ENCODE peak calls at places on chromosomes 4 and X, in five cellular contexts. One of them, this sample, is unnamed.
A peak's percentile ranks its signal among the peaks of the same experiment; 100 is the strongest.

GRCh38 chr4:82372874-82373815 is 646 bp downstream of the HNRNPD start:
- DNase-seq in MM.1S: peak; percentile 80
- DNase-seq in hepatocyte: peak; percentile 87
- DNase-seq in CD8-positive, alpha-beta T cell: peak; percentile 58
- DNase-seq in fibroblast of the aortic adventitia: peak; percentile 50
- DNase-seq in this sample: peak; percentile 68

GRCh38 chr4:32349026-32349425 is 1628.9 kb downstream of the PCDH7 start:
- DNase-seq in MM.1S: no peak
- DNase-seq in hepatocyte: no peak
- DNase-seq in CD8-positive, alpha-beta T cell: no peak
- DNase-seq in fibroblast of the aortic adventitia: no peak
- DNase-seq in this sample: no peak

GRCh38 chr4:163556169-163556568 is 61.7 kb downstream of the TMA16 start:
- DNase-seq in MM.1S: no peak
- DNase-seq in hepatocyte: no peak
- DNase-seq in CD8-positive, alpha-beta T cell: no peak
- DNase-seq in fibroblast of the aortic adventitia: no peak
- DNase-seq in this sample: no peak

GRCh38 chr4:3520276-3520675 is 11.9 kb downstream of the LRPAP1 start:
- DNase-seq in MM.1S: no peak
- DNase-seq in hepatocyte: no peak
- DNase-seq in CD8-positive, alpha-beta T cell: no peak
- DNase-seq in fibroblast of the aortic adventitia: no peak
- DNase-seq in this sample: no peak

GRCh38 chrX:131322646-131323045 is 33.5 kb upstream of the IGSF1 start:
- DNase-seq in MM.1S: no peak
- DNase-seq in hepatocyte: no peak
- DNase-seq in CD8-positive, alpha-beta T cell: no peak
- DNase-seq in fibroblast of the aortic adventitia: no peak
- DNase-seq in this sample: no peak

GRCh38 chrX:117957128-117957527 is 159.5 kb downstream of the KLHL13 start:
- DNase-seq in MM.1S: no peak
- DNase-seq in hepatocyte: no peak
- DNase-seq in CD8-positive, alpha-beta T cell: no peak
- DNase-seq in fibroblast of the aortic adventitia: no peak
- DNase-seq in this sample: no peak

GRCh38 chrX:41561045-41561444 is 113.9 kb downstream of the NYX start:
- DNase-seq in MM.1S: peak; percentile 86
- DNase-seq in hepatocyte: peak; percentile 40
- DNase-seq in CD8-positive, alpha-beta T cell: peak; percentile 16
- DNase-seq in fibroblast of the aortic adventitia: peak; percentile 80
- DNase-seq in this sample: peak; percentile 94

GRCh38 chr4:76641351-76641750 is 206.3 kb downstream of the SHROOM3 start:
- DNase-seq in MM.1S: no peak
- DNase-seq in hepatocyte: no peak
- DNase-seq in CD8-positive, alpha-beta T cell: no peak
- DNase-seq in fibroblast of the aortic adventitia: no peak
- DNase-seq in this sample: no peak

GRCh38 chr4:139641218-139641617 is 24.4 kb upstream of the MGST2 start:
- DNase-seq in MM.1S: no peak
- DNase-seq in hepatocyte: no peak
- DNase-seq in CD8-positive, alpha-beta T cell: no peak
- DNase-seq in fibroblast of the aortic adventitia: peak; percentile 58
- DNase-seq in this sample: peak; percentile 22

GRCh38 chr4:185599151-185599648 is 63.9 kb upstream of the PDLIM3 start:
- DNase-seq in MM.1S: no peak
- DNase-seq in hepatocyte: no peak
- DNase-seq in CD8-positive, alpha-beta T cell: no peak
- DNase-seq in fibroblast of the aortic adventitia: peak; percentile 36
- DNase-seq in this sample: no peak

GRCh38 chrX:82127228-82128123 is 925.6 kb downstream of the SH3BGRL start:
- DNase-seq in MM.1S: peak; percentile 89
- DNase-seq in hepatocyte: no peak
- DNase-seq in CD8-positive, alpha-beta T cell: no peak
- DNase-seq in fibroblast of the aortic adventitia: no peak
- DNase-seq in this sample: no peak

GRCh38 chr4:65943076-65943475 is 272.8 kb upstream of the EPHA5 start:
- DNase-seq in MM.1S: no peak
- DNase-seq in hepatocyte: peak; percentile 19
- DNase-seq in CD8-positive, alpha-beta T cell: no peak
- DNase-seq in fibroblast of the aortic adventitia: peak; percentile 75
- DNase-seq in this sample: peak; percentile 1

GRCh38 chr4:2154215-2154614 is 87.7 kb downstream of the HAUS3 start:
- DNase-seq in MM.1S: no peak
- DNase-seq in hepatocyte: no peak
- DNase-seq in CD8-positive, alpha-beta T cell: no peak
- DNase-seq in fibroblast of the aortic adventitia: peak; percentile 12
- DNase-seq in this sample: no peak

DNA sequence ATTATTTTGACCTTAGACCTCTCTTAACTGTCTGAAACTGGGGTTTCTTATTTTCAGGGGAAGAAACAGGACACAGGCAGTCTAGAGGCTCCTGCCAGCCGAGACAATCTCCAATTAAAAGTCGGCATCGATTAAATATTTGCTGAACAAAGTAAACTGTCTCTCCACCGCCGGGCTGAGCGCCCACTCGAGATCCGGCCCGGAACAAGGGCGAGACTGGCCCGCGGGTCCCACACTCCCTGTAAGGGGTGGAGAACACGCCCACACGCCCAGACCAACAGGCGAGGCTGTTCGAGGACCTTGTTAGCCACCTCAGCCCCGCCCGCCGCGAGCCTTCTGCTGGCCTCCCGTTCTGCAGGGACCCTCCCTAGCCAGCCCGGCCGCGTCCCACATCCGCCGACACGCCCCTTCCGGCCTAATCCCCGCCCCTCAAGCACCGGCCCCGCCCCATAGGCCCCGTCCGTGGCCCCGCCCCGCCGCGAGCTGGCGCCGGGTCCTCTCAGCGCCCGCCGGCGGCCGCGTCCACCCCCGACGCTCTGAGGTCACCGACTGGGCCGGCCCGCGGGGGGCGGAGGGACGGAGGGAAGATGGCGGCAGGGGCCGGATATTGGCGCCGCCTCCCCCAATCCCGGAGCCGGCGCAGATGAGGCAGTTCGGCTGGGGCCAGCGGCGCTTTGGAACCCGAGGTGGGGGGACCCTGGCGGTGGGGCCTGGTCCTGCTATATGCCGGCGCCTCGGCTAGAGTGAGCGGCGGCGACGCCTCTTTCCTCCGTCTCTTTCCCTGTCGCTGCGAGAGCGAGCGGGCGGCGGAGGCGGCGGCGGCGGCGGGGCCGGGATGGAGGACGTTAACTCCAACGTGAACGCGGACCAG is at the start of gene SLAIN2:
- DNase-seq in MM.1S: peak; percentile 95
- DNase-seq in hepatocyte: peak; percentile 99
- DNase-seq in CD8-positive, alpha-beta T cell: peak; percentile 98
- DNase-seq in fibroblast of the aortic adventitia: peak; percentile 97
- DNase-seq in this sample: peak; percentile 99
- TF ChIP-seq CTCF in MM.1S: peak; percentile 19
- TF ChIP-seq CTCF in hepatocyte: peak; percentile 14
- TF ChIP-seq CTCF in CD8-positive, alpha-beta T cell: peak; percentile 46
- TF ChIP-seq CTCF in fibroblast of the aortic adventitia: peak; percentile 55
- TF ChIP-seq CTCF in this sample: peak; percentile 48

GRCh38 chr4:143356493-143356892 is 19.8 kb downstream of the GAB1 start:
- DNase-seq in MM.1S: peak; percentile 89
- DNase-seq in hepatocyte: no peak
- DNase-seq in CD8-positive, alpha-beta T cell: no peak
- DNase-seq in fibroblast of the aortic adventitia: no peak
- DNase-seq in this sample: no peak
- H3K4me3 ChIP-seq in MM.1S: peak overlapping the region; percentile 47
- H3K4me3 ChIP-seq in hepatocyte: no peak overlapping the region
- H3K4me3 ChIP-seq in CD8-positive, alpha-beta T cell: no peak overlapping the region
- H3K4me3 ChIP-seq in fibroblast of the aortic adventitia: no peak overlapping the region
- H3K4me3 ChIP-seq in this sample: no peak overlapping the region

GRCh38 chr4:53861856-53862610 is 202.4 kb downstream of the CHIC2 start:
- DNase-seq in MM.1S: no peak
- DNase-seq in hepatocyte: peak; percentile 41
- DNase-seq in CD8-positive, alpha-beta T cell: no peak
- DNase-seq in fibroblast of the aortic adventitia: peak; percentile 97
- DNase-seq in this sample: peak; percentile 93
- TF ChIP-seq CTCF in MM.1S: no peak
- TF ChIP-seq CTCF in hepatocyte: no peak
- TF ChIP-seq CTCF in CD8-positive, alpha-beta T cell: no peak
- TF ChIP-seq CTCF in fibroblast of the aortic adventitia: no peak
- TF ChIP-seq CTCF in this sample: no peak

GRCh38 chrX:24355095-24355494 is 5.3 kb upstream of the SUPT20HL1 start:
- DNase-seq in MM.1S: no peak
- DNase-seq in hepatocyte: no peak
- DNase-seq in CD8-positive, alpha-beta T cell: no peak
- DNase-seq in fibroblast of the aortic adventitia: no peak
- DNase-seq in this sample: no peak

GRCh38 chrX:24364851-24365538 is 4.6 kb downstream of the SUPT20HL1 start:
- DNase-seq in MM.1S: no peak
- DNase-seq in hepatocyte: no peak
- DNase-seq in CD8-positive, alpha-beta T cell: no peak
- DNase-seq in fibroblast of the aortic adventitia: no peak
- DNase-seq in this sample: no peak

GRCh38 chrX:24357101-24357500 is 3.3 kb upstream of the SUPT20HL1 start:
- DNase-seq in MM.1S: no peak
- DNase-seq in hepatocyte: no peak
- DNase-seq in CD8-positive, alpha-beta T cell: no peak
- DNase-seq in fibroblast of the aortic adventitia: peak; percentile 28
- DNase-seq in this sample: no peak

GRCh38 chrX:24364326-24364725 is 3.9 kb downstream of the SUPT20HL1 start:
- DNase-seq in MM.1S: no peak
- DNase-seq in hepatocyte: no peak
- DNase-seq in CD8-positive, alpha-beta T cell: no peak
- DNase-seq in fibroblast of the aortic adventitia: no peak
- DNase-seq in this sample: no peak

DNA sequence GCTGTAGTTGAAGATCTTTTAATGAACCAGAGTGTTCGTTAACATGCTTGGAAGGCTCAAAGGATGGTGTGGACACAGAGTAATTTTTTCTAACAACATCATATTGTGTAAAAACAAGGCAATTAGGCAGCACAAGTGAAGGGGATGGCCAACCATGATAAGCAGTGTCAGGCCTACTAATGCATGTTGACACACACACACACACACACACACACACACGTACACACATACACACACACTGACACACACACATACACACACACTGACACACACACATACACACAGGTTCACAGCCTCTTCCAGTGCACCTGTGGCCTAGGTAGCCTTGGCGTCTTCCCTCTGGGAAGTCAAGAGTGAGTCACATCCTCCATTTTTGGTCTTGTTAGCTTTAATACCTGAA is at the start of gene SUPT20HL1:
- DNase-seq in MM.1S: no peak
- DNase-seq in hepatocyte: no peak
- DNase-seq in CD8-positive, alpha-beta T cell: no peak
- DNase-seq in fibroblast of the aortic adventitia: no peak
- DNase-seq in this sample: no peak
- H3K4me3 ChIP-seq in MM.1S: no peak within 1 kb of the TSS
- H3K4me3 ChIP-seq in hepatocyte: no peak within 1 kb of the TSS
- H3K4me3 ChIP-seq in CD8-positive, alpha-beta T cell: no peak within 1 kb of the TSS
- H3K4me3 ChIP-seq in fibroblast of the aortic adventitia: no peak within 1 kb of the TSS
- H3K4me3 ChIP-seq in this sample: no peak within 1 kb of the TSS

DNA sequence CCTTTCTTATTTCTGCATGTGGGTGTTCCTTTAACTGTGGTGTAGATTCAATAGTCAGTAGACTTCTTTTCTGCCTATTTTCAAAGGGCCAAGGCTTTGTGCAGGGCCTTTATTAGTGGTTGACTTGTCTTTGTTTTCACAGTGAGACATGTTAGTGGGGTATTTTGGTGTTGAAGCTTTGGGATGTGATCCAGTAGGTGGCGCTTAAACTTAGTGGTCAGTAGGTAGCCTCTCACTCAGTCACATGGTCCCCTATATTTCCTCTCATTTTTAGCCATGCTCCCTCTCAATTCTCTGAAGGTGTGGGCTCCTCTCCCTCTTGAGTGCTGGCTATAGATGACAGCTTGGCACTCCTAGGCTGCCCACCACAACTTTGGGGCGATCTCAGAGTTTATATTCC is 23.4 kb upstream of the SLC10A7 start:
- DNase-seq in MM.1S: peak; percentile 54
- DNase-seq in hepatocyte: peak; percentile 17
- DNase-seq in CD8-positive, alpha-beta T cell: no peak
- DNase-seq in fibroblast of the aortic adventitia: peak; percentile 66
- DNase-seq in this sample: peak; percentile 30
- TF ChIP-seq CTCF in MM.1S: peak; percentile 52
- TF ChIP-seq CTCF in hepatocyte: peak; percentile 22
- TF ChIP-seq CTCF in CD8-positive, alpha-beta T cell: no peak
- TF ChIP-seq CTCF in fibroblast of the aortic adventitia: peak; percentile 60
- TF ChIP-seq CTCF in this sample: peak; percentile 51

GRCh38 chr4:183546376-183546775 is 41.5 kb downstream of the ING2 start:
- DNase-seq in MM.1S: no peak
- DNase-seq in hepatocyte: no peak
- DNase-seq in CD8-positive, alpha-beta T cell: no peak
- DNase-seq in fibroblast of the aortic adventitia: no peak
- DNase-seq in this sample: no peak

GRCh38 chr4:183544109-183544508 is 39.3 kb downstream of the ING2 start:
- DNase-seq in MM.1S: no peak
- DNase-seq in hepatocyte: no peak
- DNase-seq in CD8-positive, alpha-beta T cell: no peak
- DNase-seq in fibroblast of the aortic adventitia: no peak
- DNase-seq in this sample: no peak

GRCh38 chr4:183541081-183542045 is 36.5 kb downstream of the ING2 start:
- DNase-seq in MM.1S: no peak
- DNase-seq in hepatocyte: peak; percentile 14
- DNase-seq in CD8-positive, alpha-beta T cell: no peak
- DNase-seq in fibroblast of the aortic adventitia: peak; percentile 23
- DNase-seq in this sample: peak; percentile 60

DNA sequence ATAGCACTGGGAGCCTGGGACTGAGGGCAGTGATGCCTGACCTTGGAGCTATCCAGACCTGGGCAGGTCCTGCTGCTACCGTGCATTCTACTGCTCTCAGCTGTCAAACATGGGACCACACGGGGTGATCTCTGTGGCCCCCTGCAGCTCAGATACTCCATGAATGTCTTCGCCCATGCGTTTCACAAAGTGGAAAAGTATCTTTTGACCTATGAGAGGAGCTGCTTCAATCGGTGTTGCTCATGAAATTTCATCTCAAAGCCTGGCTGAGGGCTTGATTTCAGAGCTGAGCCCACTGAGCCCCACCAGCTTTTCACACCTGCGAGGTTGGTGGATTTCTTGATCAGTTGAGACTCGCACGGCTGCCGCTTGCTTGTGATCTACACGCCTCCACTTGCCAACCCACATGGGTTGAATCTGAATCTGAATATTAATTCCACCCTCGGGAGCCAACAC is 35.7 kb downstream of the ING2 start:
- DNase-seq in MM.1S: no peak
- DNase-seq in hepatocyte: no peak
- DNase-seq in CD8-positive, alpha-beta T cell: no peak
- DNase-seq in fibroblast of the aortic adventitia: no peak
- DNase-seq in this sample: no peak
- H3K4me3 ChIP-seq in MM.1S: no peak overlapping the region
- H3K4me3 ChIP-seq in hepatocyte: no peak overlapping the region
- H3K4me3 ChIP-seq in CD8-positive, alpha-beta T cell: no peak overlapping the region
- H3K4me3 ChIP-seq in fibroblast of the aortic adventitia: no peak overlapping the region
- H3K4me3 ChIP-seq in this sample: no peak overlapping the region